ENCODE peak calls at places on chromosomes 5 and 9, in five cellular contexts. R is mesenchymal stem cell, E is WTC11, G is cardiac fibroblast, V is EH. W is an unnamed sample.

GRCh38 chr9:133049043-133049442 is 12.7 kb upstream of the CEL start:
- DNase-seq in R (no peak), V (no peak), G (no peak), E (no peak), W (no peak)

GRCh38 chr5:134549714-134550113 is 24.2 kb downstream of the JADE2 start:
- DNase-seq in G (peak), R (no peak), V (peak), E (no peak), W (peak)

GRCh38 chr5:67354051-67354450 is 157.5 kb upstream of the CD180 start:
- DNase-seq in V (no peak), G (no peak), E (no peak), R (no peak), W (no peak)

GRCh38 chr9:4985376-4986266 is 549 bp downstream of the JAK2 start:
- DNase-seq in E (peak), R (peak), G (peak), V (peak), W (peak)

GRCh38 chr5:39605966-39606591 is 181.3 kb upstream of the DAB2 start:
- DNase-seq in G (no peak), R (peak), E (no peak), V (no peak), W (no peak)

GRCh38 chr9:99253134-99253533 is 31.1 kb downstream of the SEC61B start:
- DNase-seq in E (no peak), V (no peak), R (no peak), G (no peak), W (no peak)

GRCh38 chr5:36489505-36489904 is 116.9 kb upstream of the SLC1A3 start:
- DNase-seq in R (no peak), G (no peak), V (no peak), E (no peak), W (no peak)

GRCh38 chr9:136666364-136667216 is 3.9 kb downstream of the EGFL7 start:
- DNase-seq in G (no peak), V (peak), E (no peak), R (no peak), W (peak)

GRCh38 chr5:66171349-66172344 is 27.5 kb downstream of the SREK1 start:
- DNase-seq in E (no peak), G (peak), R (peak), V (peak), W (peak)

GRCh38 chr9:133835273-133835901 is 97.2 kb upstream of the SARDH start:
- DNase-seq in V (no peak), E (no peak), R (no peak), G (no peak), W (no peak)

GRCh38 chr5:143105216-143105905 is 298.1 kb downstream of the NR3C1 start:
- DNase-seq in E (no peak), R (no peak), V (no peak), G (no peak), W (no peak)

GRCh38 chr5:135456238-135457099 is 4.3 kb upstream of the TIFAB start:
- DNase-seq in V (peak), R (peak), G (peak), E (peak), W (peak)

GRCh38 chr9:109448223-109448622 is 49.9 kb downstream of the PTPN3 start:
- DNase-seq in E (no peak), R (peak), V (peak), G (peak), W (no peak)

GRCh38 chr5:134003064-134003956 is 1.5 kb downstream of the VDAC1 start:
- DNase-seq in V (peak), R (no peak), G (no peak), E (no peak), W (no peak)

GRCh38 chr5:6676702-6677101 is 36.5 kb upstream of the TENT4A start:
- DNase-seq in V (peak), G (no peak), R (peak), E (no peak), W (no peak)

GRCh38 chr5:36177715-36178556 is 26.0 kb downstream of the SKP2 start:
- DNase-seq in E (no peak), G (peak), V (peak), R (peak), W (peak)

GRCh38 chr5:117888688-117889087 is 1099.7 kb downstream of the DTWD2 start:
- DNase-seq in V (no peak), R (peak), E (no peak), G (peak), W (no peak)

GRCh38 chr5:65102826-65103673 is 334.3 kb downstream of the CWC27 start:
- DNase-seq in R (peak), E (peak), V (no peak), G (peak), W (peak)

GRCh38 chr5:43231977-43232376 is 40.0 kb downstream of the NIM1K start:
- DNase-seq in G (peak), E (peak), R (no peak), V (peak), W (no peak)

GRCh38 chr5:177600458-177601018 is 606 bp downstream of the B4GALT7 start:
- DNase-seq in V (peak), G (peak), E (no peak), R (peak), W (peak)

GRCh38 chr9:94623253-94623652 is 16.1 kb downstream of the FBP1 start:
- DNase-seq in G (peak), V (peak), E (peak), R (peak), W (peak)

GRCh38 chr9:95249986-95250385 is 67.5 kb downstream of the FANCC start:
- DNase-seq in V (no peak), E (peak), R (no peak), G (no peak), W (no peak)

GRCh38 chr5:180213657-180214207 is 4.7 kb upstream of the RASGEF1C start:
- DNase-seq in R (no peak), G (no peak), V (no peak), E (no peak), W (no peak)

GRCh38 chr5:1731091-1731639 is 68.5 kb downstream of the MRPL36 start:
- DNase-seq in E (no peak), R (no peak), G (no peak), V (no peak), W (no peak)

GRCh38 chr5:117776977-117777376 is 1202.4 kb upstream of the SEMA6A start:
- DNase-seq in R (no peak), G (no peak), V (no peak), E (no peak), W (no peak)

GRCh38 chr5:57538341-57538955 is 55.8 kb upstream of the ACTBL2 start:
- DNase-seq in R (peak), G (peak), E (no peak), V (peak), W (peak)

GRCh38 chr5:80600943-80601693 is 31.0 kb upstream of the ANKRD34B start:
- DNase-seq in R (no peak), V (no peak), G (no peak), E (no peak), W (no peak)